ENCODE peak calls at places on chromosomes 12 and 14, in four cellular contexts. X is tibial artery, E is GM23338, O is lung. Z is an unnamed sample.
A peak's percentile ranks its signal among the peaks of the same experiment; 100 is the strongest.

GRCh38 chr12:68609955-68610434 is 704 bp upstream of the RAP1B start:
- DNase-seq in X (no peak), E (no peak), O (no peak), Z (no peak)

GRCh38 chr12:41924111-41924510 is 220.6 kb downstream of the GXYLT1 start:
- DNase-seq in X (no peak), E (no peak), O (no peak), Z (no peak)

GRCh38 chr14:100682749-100683148 is 43.9 kb upstream of the DLK1 start:
- DNase-seq in X (no peak), E (no peak), O (no peak), Z (no peak)

GRCh38 chr12:30197392-30198047 is 413.8 kb upstream of the TMTC1 start:
- DNase-seq in X (no peak), E (no peak), O (no peak), Z (peak; percentile 2)

GRCh38 chr12:53806689-53807088 is 54.9 kb upstream of the CISTR start:
- DNase-seq in X (no peak), E (no peak), O (no peak), Z (peak; percentile 37)

GRCh38 chr14:92473947-92474535 is 39.5 kb upstream of the RIN3 start:
- DNase-seq in X (no peak), E (no peak), O (no peak), Z (no peak)

GRCh38 chr12:69927145-69927544 is 102.1 kb downstream of the MYRFL start:
- DNase-seq in X (no peak), E (no peak), O (no peak), Z (no peak)

GRCh38 chr12:91111366-91112321 is at the start of gene LUM:
- DNase-seq in X (no peak), E (peak; percentile 22), O (no peak), Z (no peak)

GRCh38 chr12:55607821-55608602 is 28.7 kb upstream of the OR10P1 start:
- DNase-seq in X (no peak), E (no peak), O (no peak), Z (no peak)

GRCh38 chr12:121789233-121789781 is 4.2 kb downstream of the RHOF start:
- DNase-seq in X (no peak), E (no peak), O (no peak), Z (no peak)
- H3K4me3 ChIP-seq in X (no peak overlapping the region), E (no peak overlapping the region), O (no peak overlapping the region), Z (no peak overlapping the region)

GRCh38 chr14:43894534-43894933 is 612.5 kb downstream of the FSCB start:
- DNase-seq in X (no peak), E (peak; percentile 83), O (no peak), Z (no peak)
- TF ChIP-seq CTCF in X (no peak), E (peak; percentile 67), O (no peak), Z (peak; percentile 38)

DNA sequence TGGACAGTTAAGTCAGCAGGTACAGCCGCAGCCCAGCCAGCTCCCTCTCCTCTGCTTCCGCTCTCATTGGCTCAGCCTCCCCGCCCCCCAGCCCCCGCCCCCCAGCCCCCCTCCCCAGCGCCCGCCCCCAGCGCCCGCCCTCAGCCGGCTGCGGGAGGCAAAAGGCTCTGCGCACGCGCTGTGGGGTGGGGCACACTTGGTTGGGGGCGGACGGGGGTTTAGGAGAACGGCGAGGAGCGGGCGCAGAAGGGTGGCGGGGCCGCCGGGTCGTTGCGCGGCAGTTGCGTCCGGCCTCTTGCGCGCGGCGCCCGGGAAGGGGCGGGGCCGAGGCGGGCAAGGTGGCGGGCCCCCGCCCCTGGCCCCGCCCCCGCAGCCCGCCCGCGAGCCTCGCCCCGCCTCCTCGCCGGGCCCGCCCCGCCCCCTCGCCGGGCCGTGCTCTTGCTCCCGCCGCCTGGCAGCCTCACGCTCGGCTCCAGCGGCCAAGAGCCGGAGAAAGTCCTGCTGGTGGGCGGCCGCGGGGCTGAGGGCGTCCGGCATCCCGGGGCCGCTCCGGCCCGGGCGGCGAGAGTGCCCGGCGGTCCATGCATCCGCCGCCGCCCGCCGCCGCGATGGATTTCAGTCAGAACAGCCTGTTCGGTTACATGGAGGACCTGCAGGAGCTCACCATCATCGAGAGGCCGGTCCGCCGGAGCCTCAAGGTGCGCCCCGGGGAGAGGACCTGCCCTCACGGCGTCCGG is at the start of gene PPP4R4:
- DNase-seq in X (peak; percentile 72), E (peak; percentile 97), O (peak; percentile 90), Z (peak; percentile 54)
- H3K27me3 ChIP-seq in X (peaks cover 52% of the 10 kb centered on the region), E (peaks cover 37% of the 10 kb centered on the region), O (no peaks in the 10 kb centered on the region), Z (peaks cover 20% of the 10 kb centered on the region)

DNA sequence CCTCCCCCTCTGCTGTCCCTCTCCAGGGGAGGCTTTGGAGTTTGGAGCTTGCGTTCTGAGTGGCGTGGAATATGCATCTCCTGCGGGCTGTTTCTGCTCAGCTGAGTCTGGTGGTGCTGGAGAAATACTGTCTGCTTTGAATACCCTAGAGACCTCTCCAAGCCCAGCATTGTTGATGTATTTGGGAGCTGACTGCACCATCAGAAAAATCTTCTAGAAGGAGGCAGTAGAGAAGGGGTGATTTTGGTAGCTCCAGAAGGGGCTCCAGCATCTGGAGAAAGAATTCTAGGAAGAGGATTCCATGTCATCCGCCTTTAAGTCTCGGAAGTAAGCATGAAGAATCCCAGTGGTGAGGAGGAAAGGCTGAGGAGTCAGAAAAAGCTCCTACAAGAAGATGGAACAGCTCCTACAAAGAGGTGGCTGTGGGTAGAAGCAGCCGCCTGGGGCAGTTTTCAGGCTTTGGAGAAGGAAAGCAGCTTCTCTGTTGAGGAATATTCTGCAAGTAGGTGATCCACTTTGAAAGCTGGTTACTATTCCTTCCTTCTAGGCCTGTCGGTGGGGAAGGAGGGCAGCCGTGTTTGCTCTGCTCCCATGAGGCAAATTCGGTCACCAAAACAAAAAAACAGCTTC is 9.7 kb downstream of the MLXIP start:
- DNase-seq in X (peak; percentile 54), E (no peak), O (no peak), Z (no peak)
- H3K4me3 ChIP-seq in X (no peak overlapping the region), E (no peak overlapping the region), O (no peak overlapping the region), Z (no peak overlapping the region)

GRCh38 chr12:84779169-84779568 is 133.4 kb downstream of the SLC6A15 start:
- DNase-seq in X (no peak), E (peak; percentile 35), O (no peak), Z (no peak)
- TF ChIP-seq CTCF in X (no peak), E (no peak), O (no peak), Z (peak; percentile 7)

DNA sequence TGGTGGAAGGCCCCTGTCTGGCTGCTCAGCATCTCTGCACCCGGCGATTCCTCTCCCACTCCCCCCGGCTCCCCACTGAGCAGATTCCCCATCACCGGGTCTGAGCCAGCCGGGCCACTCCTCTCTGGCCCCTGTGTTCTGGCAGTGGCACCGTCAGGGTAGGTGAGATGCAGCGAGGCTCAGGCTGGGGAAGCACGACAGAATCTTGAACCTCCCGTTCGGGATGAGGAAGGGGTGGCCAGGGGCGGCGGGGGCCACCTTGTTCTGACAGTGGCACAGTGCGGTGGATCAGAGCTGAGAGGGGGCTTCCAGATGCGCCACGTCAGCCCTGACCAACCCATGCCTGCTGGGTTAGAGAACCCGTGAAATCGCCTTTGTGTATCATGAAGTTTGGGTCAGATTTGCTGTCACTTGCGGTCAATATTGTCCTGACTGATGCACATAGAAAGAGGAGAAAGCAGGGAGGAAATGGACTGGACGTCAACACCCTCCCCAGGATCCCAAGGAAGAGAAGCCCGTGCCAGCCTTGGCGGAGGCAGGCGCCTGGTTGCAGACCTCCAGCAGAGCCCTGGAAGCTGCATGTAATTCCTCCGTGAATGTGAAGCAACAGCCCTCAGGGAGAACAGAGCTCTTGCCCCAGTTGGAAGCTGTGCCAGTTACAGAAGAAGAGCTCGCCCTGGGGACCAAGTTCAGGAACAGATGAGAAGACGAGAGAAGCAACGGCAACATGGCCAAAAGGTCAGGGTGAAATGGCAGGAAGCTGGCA is 137.1 kb upstream of the SFSWAP start:
- DNase-seq in X (no peak), E (no peak), O (no peak), Z (no peak)
- H3K27me3 ChIP-seq in X (peaks cover 66% of the 10 kb centered on the region), E (no peaks in the 10 kb centered on the region), O (peaks cover 3% of the 10 kb centered on the region), Z (no peaks in the 10 kb centered on the region)

GRCh38 chr12:1796515-1797010 is 23.8 kb upstream of the LRTM2 start:
- DNase-seq in X (peak; percentile 72), E (peak; percentile 51), O (no peak), Z (no peak)

GRCh38 chr12:1794440-1795090 is 25.8 kb upstream of the LRTM2 start:
- DNase-seq in X (no peak), E (no peak), O (peak; percentile 25), Z (no peak)

GRCh38 chr12:1793426-1794210 is 26.7 kb upstream of the LRTM2 start:
- DNase-seq in X (no peak), E (no peak), O (peak; percentile 25), Z (no peak)

GRCh38 chr12:1795785-1796514 is 24.4 kb upstream of the LRTM2 start:
- DNase-seq in X (peak; percentile 96), E (peak; percentile 75), O (peak; percentile 93), Z (peak; percentile 71)

DNA sequence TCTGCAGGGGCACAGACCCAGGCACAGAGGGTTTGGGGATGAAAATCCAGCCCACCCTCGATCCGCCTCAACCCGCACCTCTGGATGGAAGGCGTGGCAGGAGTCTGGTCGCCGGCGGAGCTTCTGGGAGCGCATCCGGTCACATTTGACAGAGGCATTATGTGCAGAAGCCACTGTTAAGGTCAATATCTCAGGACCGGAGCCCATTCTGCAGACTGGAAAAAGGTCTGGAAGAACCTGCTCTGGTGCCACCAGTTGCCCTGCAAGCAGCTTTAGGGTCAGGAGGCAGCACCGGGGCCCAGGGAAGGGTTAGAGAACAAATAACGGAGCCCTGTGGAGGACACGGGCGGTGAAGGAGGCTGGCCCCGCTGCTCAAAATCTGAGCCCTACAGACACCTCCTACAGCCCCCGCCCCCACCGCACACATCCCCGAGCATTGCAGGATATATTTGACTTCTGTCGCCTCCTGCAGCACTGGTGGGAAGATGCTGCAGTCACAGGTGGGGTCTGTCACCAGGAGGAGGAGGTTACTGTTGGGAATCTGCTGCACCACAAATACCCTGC is 25.1 kb upstream of the LRTM2 start:
- DNase-seq in X (no peak), E (no peak), O (peak; percentile 29), Z (no peak)
- H3K4me3 ChIP-seq in X (peak overlapping the region; percentile 66), E (peak overlapping the region; percentile 67), O (no peak overlapping the region), Z (no peak overlapping the region)

Z was measured in AG04450.